ENCODE peak calls at places on chromosomes 1 and 21, in seven cellular contexts. N is T-helper 2 cell, F is NCI-H1105 treated with DMSO at 0.1 percent for 48 hours, Y is DMS53, O is cardiac septum, T is ACHN, W is pons. K is an unnamed sample.
A peak's percentile ranks its signal among the peaks of the same experiment; 100 is the strongest.

GRCh38 chr1:179142889-179143299 is 61.0 kb downstream of the TOR3A start:
- DNase-seq in N (no peak), F (no peak), Y (no peak), O (no peak), T (peak; percentile 99), W (peak; percentile 59), K (no peak)

GRCh38 chr21:43923391-43923790 is 58.4 kb downstream of the AGPAT3 start:
- DNase-seq in N (no peak), F (no peak), Y (no peak), O (no peak), T (no peak), W (peak; percentile 83), K (no peak)

GRCh38 chr1:51623025-51623424 is 6.1 kb downstream of the OSBPL9 start:
- DNase-seq in N (no peak), F (no peak), Y (peak; percentile 79), O (no peak), T (no peak), W (no peak), K (no peak)

GRCh38 chr1:37650721-37651120 is 16.0 kb upstream of the RSPO1 start:
- DNase-seq in N (no peak), F (no peak), Y (no peak), O (no peak), T (no peak), W (no peak), K (no peak)

GRCh38 chr1:116820362-116820761 is 66.1 kb downstream of the CD2 start:
- DNase-seq in N (no peak), F (peak; percentile 88), Y (no peak), O (no peak), T (peak; percentile 96), W (no peak), K (no peak)

GRCh38 chr21:35829014-35829525 is 231.3 kb downstream of the SETD4 start:
- DNase-seq in N (no peak), F (peak; percentile 78), Y (no peak), O (no peak), T (no peak), W (no peak), K (no peak)

GRCh38 chr1:222276062-222276461 is 271.8 kb downstream of the HHIPL2 start:
- DNase-seq in N (no peak), F (peak; percentile 78), Y (no peak), O (no peak), T (no peak), W (peak; percentile 17), K (no peak)

GRCh38 chr1:17587693-17588047 is 48.2 kb downstream of the ARHGEF10L start:
- DNase-seq in N (no peak), F (no peak), Y (no peak), O (no peak), T (peak; percentile 28), W (no peak), K (no peak)

GRCh38 chr1:54118704-54119103 is 34.1 kb downstream of the CDCP2 start:
- DNase-seq in N (no peak), F (no peak), Y (no peak), O (no peak), T (peak; percentile 75), W (no peak), K (no peak)